ENCODE peak calls at places on chromosomes 13 and 19, in eight cellular contexts. H is AG09309, I is left ventricle myocardium inferior, Y is cardiac fibroblast, R is MCF 10A, O is HFFc6, J is AG10803, T is GM10248. K is an unnamed sample.

GRCh38 chr13:46015374-46015773 is 37.2 kb downstream of the ZC3H13 start:
- DNase-seq in I (no peak), Y (no peak), O (no peak), H (peak), R (no peak), J (peak), T (no peak), K (no peak)

GRCh38 chr19:4367336-4367723 is 24.0 kb downstream of the MPND start:
- DNase-seq in T (no peak), R (no peak), Y (no peak), J (no peak), I (no peak), H (no peak), O (no peak), K (no peak)

GRCh38 chr19:45463241-45463640 is 4.6 kb upstream of the FOSB start:
- DNase-seq in J (no peak), R (no peak), O (no peak), I (no peak), T (no peak), H (no peak), Y (no peak), K (no peak)

GRCh38 chr19:19410553-19411550 is 5.4 kb downstream of the GATAD2A start:
- DNase-seq in I (no peak), T (peak), R (no peak), Y (no peak), H (no peak), O (no peak), J (no peak), K (peak)

GRCh38 chr19:38514812-38515633 is 81.5 kb downstream of the RYR1 start:
- DNase-seq in T (peak), O (peak), I (peak), H (no peak), Y (peak), R (peak), J (peak), K (peak)

GRCh38 chr13:44393391-44393790 is 19.8 kb downstream of the SERP2 start:
- DNase-seq in O (no peak), Y (no peak), T (no peak), J (no peak), H (no peak), R (peak), I (no peak), K (no peak)

GRCh38 chr19:5369962-5370367 is 29.4 kb upstream of the PTPRS start:
- DNase-seq in H (no peak), T (peak), R (peak), J (no peak), O (peak), Y (peak), I (peak), K (peak)

GRCh38 chr19:55196803-55197202 is 12.5 kb downstream of the PTPRH start:
- DNase-seq in H (no peak), R (no peak), T (no peak), Y (peak), O (peak), I (no peak), J (no peak), K (no peak)

GRCh38 chr13:46053162-46054012 is 841 bp upstream of the ZC3H13 start:
- DNase-seq in Y (no peak), I (no peak), J (no peak), O (no peak), R (no peak), T (no peak), H (no peak), K (no peak)

DNA sequence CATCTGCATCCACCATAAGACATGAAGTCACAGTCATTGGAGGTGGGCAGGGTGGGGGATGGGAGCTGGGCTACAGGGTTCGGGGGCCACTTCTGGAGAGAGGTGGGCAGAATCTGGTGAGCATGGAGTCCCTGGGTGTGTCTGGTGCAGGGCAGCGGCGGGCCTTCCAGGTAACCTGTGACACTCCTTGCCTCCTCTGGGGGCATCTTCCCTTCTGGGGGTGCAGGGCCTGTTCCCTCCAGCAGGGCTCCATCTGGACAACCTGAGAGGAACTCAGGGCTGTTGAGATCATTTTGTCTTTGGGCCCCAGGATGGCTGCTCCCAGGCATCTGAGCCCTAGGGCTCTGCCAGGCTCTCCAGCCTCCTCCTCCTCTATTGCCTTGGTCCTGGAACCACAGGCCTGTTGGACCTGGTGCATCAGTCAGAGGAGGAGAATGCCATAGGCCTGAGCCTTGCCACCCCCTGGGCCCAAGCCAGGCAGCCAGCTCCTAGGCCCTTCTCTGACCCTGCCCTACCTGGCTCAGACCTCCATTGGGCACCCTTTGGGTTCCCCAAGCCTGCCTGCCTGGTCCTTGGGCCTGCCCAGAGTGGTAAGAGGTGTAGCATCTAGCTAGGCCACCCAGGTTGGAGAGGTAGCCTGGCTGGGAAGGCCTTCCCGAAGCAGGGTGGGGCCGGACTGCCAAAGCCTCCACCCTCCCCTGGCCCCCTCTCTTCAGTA is 13.4 kb downstream of the LYL1 start:
- DNase-seq in Y (no peak), O (no peak), R (no peak), H (no peak), J (no peak), T (no peak), I (no peak), K (no peak)
- TF ChIP-seq CTCF in Y (peak), O (peak), R (peak), H (peak), J (peak), T (no peak), I (peak), K (no peak)

DNA sequence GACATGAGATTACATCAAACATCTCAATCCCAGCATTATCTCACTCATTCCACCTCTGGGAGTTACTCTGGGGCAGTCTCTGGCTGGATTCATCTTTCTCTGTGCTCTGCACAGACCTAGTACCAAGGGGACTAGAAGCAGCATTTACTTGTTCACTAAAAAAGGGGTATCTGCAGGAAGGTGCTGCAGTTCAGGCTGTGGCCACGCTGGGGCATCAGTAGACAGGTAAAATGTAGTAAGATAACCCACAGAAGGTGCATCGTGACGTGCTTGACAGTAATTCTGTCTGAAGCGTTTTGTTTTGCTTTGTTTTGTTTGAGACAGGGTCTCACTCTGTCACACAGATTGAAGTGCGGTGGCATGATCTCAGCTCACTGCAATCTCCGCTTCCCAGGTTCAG is 29.3 kb downstream of the ZNF564 start:
- DNase-seq in J (no peak), O (no peak), Y (no peak), I (no peak), T (no peak), R (no peak), H (no peak), K (no peak)
- TF ChIP-seq CTCF in J (no peak), O (no peak), Y (no peak), I (no peak), T (no peak), R (no peak), H (no peak), K (no peak)

DNA sequence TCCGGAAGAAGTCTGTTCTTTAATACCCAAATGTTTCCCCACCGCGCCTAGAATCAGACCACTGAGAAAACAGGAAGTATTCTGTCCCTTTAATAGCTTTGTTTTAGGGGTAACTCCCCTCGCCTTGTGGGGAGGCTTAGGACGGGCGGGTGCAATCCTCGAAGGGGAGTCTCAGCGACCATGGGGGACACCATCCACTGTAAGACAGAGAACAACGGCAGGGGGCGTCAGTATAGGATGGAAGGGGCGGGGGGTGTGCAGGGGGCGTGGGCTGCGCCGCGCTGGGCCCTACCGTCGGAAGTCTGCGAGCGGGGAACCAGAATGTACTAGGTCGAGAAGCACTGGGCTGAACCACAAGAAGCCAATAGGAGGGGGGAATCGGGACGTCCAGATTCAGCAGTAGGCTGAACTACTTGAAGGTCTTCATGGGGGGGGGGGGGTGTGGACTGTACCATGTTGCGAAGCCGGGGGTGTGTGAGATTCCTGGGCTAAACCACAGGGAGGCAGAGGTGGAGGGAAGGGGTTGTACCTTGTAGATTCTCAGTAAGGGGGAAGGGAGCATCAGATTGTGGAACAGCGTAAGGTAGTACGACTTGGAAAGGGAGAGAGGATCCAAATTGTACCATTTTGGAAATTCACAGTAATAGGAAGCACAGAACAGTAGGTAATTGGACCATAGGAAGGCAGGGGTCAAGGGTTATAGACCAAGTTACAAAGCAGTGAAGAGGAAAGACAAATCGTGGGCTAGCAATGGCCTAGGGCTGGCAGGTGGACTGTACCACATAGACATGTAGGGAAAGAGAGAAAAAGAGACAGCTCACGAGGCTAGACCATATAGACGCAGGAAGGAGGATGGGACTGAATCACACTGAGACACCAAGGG is 1.0 kb upstream of the DBP start:
- DNase-seq in J (peak), R (peak), O (peak), Y (peak), I (peak), T (peak), H (peak), K (peak)
- TF ChIP-seq CTCF in J (peak), R (no peak), O (peak), Y (no peak), I (no peak), T (no peak), H (no peak), K (no peak)

GRCh38 chr13:34942732-34943674 is 933 bp downstream of the NBEA start:
- DNase-seq in T (peak), J (no peak), R (no peak), Y (no peak), I (peak), O (no peak), H (no peak), K (no peak)

GRCh38 chr13:34935841-34936240 is 6.2 kb upstream of the NBEA start:
- DNase-seq in H (no peak), O (no peak), J (no peak), T (no peak), I (no peak), Y (no peak), R (no peak), K (no peak)

GRCh38 chr13:34941835-34942731 is at the start of gene NBEA:
- DNase-seq in R (peak), J (peak), T (peak), H (peak), O (peak), I (peak), Y (peak), K (peak)

GRCh38 chr13:34941436-34941834 is 635 bp upstream of the NBEA start:
- DNase-seq in T (peak), I (no peak), Y (no peak), O (no peak), H (no peak), J (no peak), R (no peak), K (no peak)

DNA sequence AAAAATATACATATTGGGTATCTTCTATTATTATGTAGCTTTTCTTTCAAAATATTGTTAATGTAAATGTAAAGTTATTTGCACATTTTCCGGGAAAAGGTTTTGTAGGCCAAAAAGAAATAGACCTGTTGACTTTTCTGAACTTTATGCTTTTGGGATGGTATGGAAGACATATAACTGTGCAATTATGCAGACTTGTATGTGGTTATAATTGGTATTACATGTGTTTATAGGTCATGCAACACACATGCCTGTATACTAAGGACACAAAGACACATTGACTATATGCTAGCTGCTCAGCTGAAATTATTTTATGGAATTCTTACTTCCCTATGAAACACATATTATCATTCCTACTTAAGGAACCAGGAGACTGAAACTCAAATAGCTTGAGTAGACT is 2.3 kb upstream of the NBEA start:
- DNase-seq in Y (no peak), O (no peak), J (no peak), R (no peak), I (no peak), H (no peak), T (no peak), K (no peak)
- TF ChIP-seq CTCF in Y (no peak), O (peak), J (no peak), R (no peak), I (no peak), H (no peak), T (no peak), K (no peak)

DNA sequence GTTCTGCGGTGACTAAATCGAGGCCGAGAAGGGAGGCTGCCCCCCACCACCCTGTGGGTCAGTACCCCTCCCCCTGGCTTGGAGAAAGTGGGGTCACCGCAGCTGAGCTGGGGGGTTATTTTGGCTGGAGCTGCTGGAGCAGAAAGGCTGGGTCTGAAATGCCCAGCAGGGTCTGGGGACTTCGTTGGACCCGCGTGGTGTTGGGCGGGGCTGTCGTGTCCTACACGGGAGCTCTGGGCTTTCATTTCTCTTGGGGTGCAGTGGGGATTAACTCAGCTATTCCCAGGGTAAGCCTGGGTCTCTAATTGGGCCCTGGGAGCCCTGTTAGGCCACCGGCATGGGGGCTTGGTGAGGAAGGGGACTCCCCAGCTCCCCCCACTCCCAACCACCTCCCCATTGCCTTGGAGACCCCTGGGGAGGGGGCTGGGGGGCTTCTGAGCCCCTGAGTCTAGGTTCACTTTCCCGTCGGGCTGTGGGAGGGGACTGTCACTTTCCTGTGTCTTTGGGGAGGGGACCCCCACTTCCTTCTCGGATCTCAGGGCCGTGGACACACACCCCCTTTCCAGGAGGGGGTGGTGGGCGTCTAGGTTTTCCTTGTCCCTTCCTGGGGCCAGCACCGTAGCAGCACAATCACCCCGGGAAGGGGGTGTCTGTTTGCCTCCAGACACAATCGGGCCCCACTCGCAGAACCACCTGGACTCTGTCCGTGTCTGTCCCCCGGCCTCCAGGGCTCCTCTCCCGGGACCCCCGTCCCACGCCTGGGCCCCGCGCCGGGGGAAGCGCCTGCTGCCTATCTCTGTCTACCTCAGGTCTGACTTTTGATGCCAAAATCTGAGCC is 10.2 kb upstream of the WDR18 start:
- DNase-seq in T (no peak), J (no peak), Y (no peak), O (no peak), I (no peak), R (no peak), H (no peak), K (no peak)
- TF ChIP-seq CTCF in T (no peak), J (no peak), Y (no peak), O (no peak), I (no peak), R (no peak), H (no peak), K (no peak)

GRCh38 chr19:12346896-12347295 is 13.5 kb upstream of the ZNF563 start:
- DNase-seq in I (no peak), Y (peak), J (no peak), O (no peak), H (no peak), R (no peak), T (no peak), K (no peak)
- TF ChIP-seq CTCF in I (no peak), Y (no peak), J (no peak), O (no peak), H (no peak), R (no peak), T (no peak), K (peak)

GRCh38 chr13:113243847-113244246 is 34.4 kb downstream of the CUL4A start:
- DNase-seq in J (no peak), I (no peak), O (no peak), R (no peak), H (no peak), Y (no peak), T (no peak), K (no peak)

GRCh38 chr13:113245858-113246791 is 36.7 kb downstream of the CUL4A start:
- DNase-seq in Y (peak), R (peak), J (peak), O (no peak), I (no peak), T (no peak), H (no peak), K (no peak)
- TF ChIP-seq CTCF in Y (peak), R (no peak), J (peak), O (peak), I (peak), T (no peak), H (peak), K (no peak)

DNA sequence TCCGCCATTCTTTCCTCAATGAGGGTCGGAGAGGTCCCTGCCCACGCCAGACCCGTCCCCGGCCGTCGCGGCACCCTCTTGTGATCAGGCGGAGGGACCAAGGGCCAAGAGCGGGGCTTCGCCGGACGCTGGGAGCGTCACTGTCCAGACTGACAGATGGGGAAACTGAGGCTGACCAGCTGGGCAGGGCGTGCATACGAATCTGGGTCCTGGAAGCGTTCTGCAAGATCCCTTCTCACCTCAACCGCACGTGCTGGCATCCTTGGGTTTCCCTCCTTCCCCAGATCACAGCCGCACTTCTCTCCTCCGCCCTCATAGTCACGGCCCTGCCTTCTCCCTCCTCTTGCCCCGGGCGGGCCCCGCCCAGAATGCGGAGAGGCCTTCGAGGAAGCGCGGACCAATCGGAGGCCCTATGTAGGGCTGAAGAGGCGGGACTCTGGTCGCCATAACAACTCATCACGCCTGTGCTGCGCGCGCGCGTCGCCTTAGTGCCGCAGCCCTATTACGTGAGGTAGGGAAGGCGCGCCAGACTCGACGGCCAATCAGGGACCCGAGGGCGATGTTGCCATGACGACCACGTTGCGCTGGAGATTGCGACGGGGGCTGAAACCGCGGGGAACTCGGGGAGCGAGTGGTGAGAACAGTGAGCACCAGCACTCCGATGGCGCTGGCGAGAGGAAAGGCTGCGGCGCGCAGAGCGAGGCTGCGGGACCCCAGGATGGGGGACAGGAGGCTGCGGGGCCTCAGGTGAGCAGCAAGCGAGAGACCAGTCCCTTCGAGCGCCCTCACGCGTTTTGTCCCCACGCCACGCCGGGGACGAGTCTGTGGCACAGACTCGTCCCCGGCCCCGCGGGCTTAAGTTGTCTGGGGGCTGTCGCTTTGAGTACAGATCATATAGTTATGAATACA is 5.7 kb downstream of the RNF225 start:
- DNase-seq in Y (peak), H (peak), I (peak), T (peak), R (peak), J (peak), O (peak), K (peak)
- TF ChIP-seq CTCF in Y (no peak), H (no peak), I (peak), T (no peak), R (no peak), J (no peak), O (no peak), K (no peak)

K was measured in natural killer cell.